ENCODE peak calls at places on chromosomes 7 and 10, in ten cellular contexts. H is stimulated activated CD8-positive, alpha-beta memory T cell treated with anti-CD3 and anti-CD28 coated beads, Interleukin-15, amount 100 ng/mL, for 24 hours; V is lung microvascular endothelial cell; L is small intestine; F is nucleus accumbens; S is stimulated activated naive CD4-positive, alpha-beta T cell; R is transverse colon; N is AG04450; I is DMS153; E is uterus. A is an unnamed sample.

GRCh38 chr10:93992400-93993030 is 1.2 kb upstream of the PLCE1 start:
- DNase-seq in H (no peak), V (no peak), L (no peak), F (no peak), S (no peak), R (no peak), N (no peak), I (no peak), E (no peak), A (no peak)

GRCh38 chr7:35906191-35906908 is 105.5 kb downstream of the SEPTIN7 start:
- DNase-seq in H (peak; percentile 7), V (peak; percentile 85), L (peak; percentile 74), F (no peak), S (peak; percentile 46), R (peak; percentile 57), N (peak; percentile 65), I (peak; percentile 64), E (peak; percentile 55), A (peak; percentile 58)

GRCh38 chr7:157375410-157375809 is 38.6 kb downstream of the DNAJB6 start:
- DNase-seq in H (no peak), V (no peak), L (no peak), F (no peak), S (no peak), R (no peak), N (no peak), I (no peak), E (no peak), A (no peak)

GRCh38 chr10:132242103-132242840 is 55.5 kb downstream of the DPYSL4 start:
- DNase-seq in H (no peak), V (no peak), L (no peak), F (no peak), S (no peak), R (no peak), N (no peak), I (no peak), E (no peak), A (no peak)

GRCh38 chr10:71789871-71790270 is 16.6 kb upstream of the VSIR start:
- DNase-seq in H (no peak), V (no peak), L (no peak), F (no peak), S (no peak), R (no peak), N (no peak), I (no peak), E (no peak), A (no peak)

GRCh38 chr7:157577061-157577460 is 240.3 kb downstream of the DNAJB6 start:
- DNase-seq in H (no peak), V (no peak), L (no peak), F (no peak), S (no peak), R (no peak), N (no peak), I (no peak), E (no peak), A (no peak)

GRCh38 chr10:128042131-128042610 is 84.1 kb downstream of the MKI67 start:
- DNase-seq in H (no peak), V (no peak), L (no peak), F (no peak), S (no peak), R (no peak), N (no peak), I (no peak), E (no peak), A (no peak)

GRCh38 chr7:157993406-157994105 is 594.1 kb downstream of the PTPRN2 start:
- DNase-seq in H (no peak), V (no peak), L (no peak), F (no peak), S (no peak), R (no peak), N (no peak), I (no peak), E (no peak), A (no peak)

GRCh38 chr7:81211617-81212016 is 292.8 kb upstream of the SEMA3C start:
- DNase-seq in H (no peak), V (peak; percentile 54), L (no peak), F (no peak), S (no peak), R (no peak), N (no peak), I (no peak), E (no peak), A (no peak)

GRCh38 chr7:2601907-2602735 is 29.7 kb upstream of the TTYH3 start:
- DNase-seq in H (no peak), V (no peak), L (no peak), F (no peak), S (no peak), R (no peak), N (no peak), I (peak; percentile 22), E (no peak), A (no peak)

GRCh38 chr7:122845286-122845685 is 41.0 kb downstream of the CADPS2 start:
- DNase-seq in H (no peak), V (no peak), L (no peak), F (no peak), S (no peak), R (no peak), N (no peak), I (no peak), E (no peak), A (no peak)

GRCh38 chr7:97595439-97595838 is 136.4 kb upstream of the TAC1 start:
- DNase-seq in H (no peak), V (no peak), L (no peak), F (no peak), S (no peak), R (no peak), N (no peak), I (no peak), E (no peak), A (no peak)

GRCh38 chr7:2708547-2709310 is 20.7 kb downstream of the AMZ1 start:
- DNase-seq in H (no peak), V (no peak), L (no peak), F (no peak), S (no peak), R (no peak), N (no peak), I (no peak), E (no peak), A (no peak)

GRCh38 chr7:137625197-137625596 is 221.6 kb downstream of the DGKI start:
- DNase-seq in H (no peak), V (peak; percentile 39), L (no peak), F (no peak), S (no peak), R (no peak), N (no peak), I (no peak), E (no peak), A (no peak)

GRCh38 chr10:99827906-99828305 is 45.5 kb downstream of the ABCC2 start:
- DNase-seq in H (no peak), V (no peak), L (no peak), F (no peak), S (no peak), R (no peak), N (no peak), I (no peak), E (no peak), A (no peak)

GRCh38 chr10:44024351-44025116 is 360.4 kb downstream of the CXCL12 start:
- DNase-seq in H (no peak), V (no peak), L (no peak), F (no peak), S (no peak), R (no peak), N (no peak), I (no peak), E (no peak), A (no peak)

GRCh38 chr10:118870467-118871243 is 115.9 kb upstream of the CACUL1 start:
- DNase-seq in H (no peak), V (peak; percentile 81), L (no peak), F (no peak), S (no peak), R (no peak), N (no peak), I (no peak), E (peak; percentile 65), A (no peak)

GRCh38 chr7:129906700-129907099 is 46.1 kb downstream of the UBE2H start:
- DNase-seq in H (no peak), V (peak; percentile 65), L (peak; percentile 97), F (no peak), S (peak; percentile 32), R (no peak), N (no peak), I (no peak), E (no peak), A (no peak)

GRCh38 chr7:95476072-95476845 is 9.5 kb upstream of the ASB4 start:
- DNase-seq in H (no peak), V (no peak), L (no peak), F (no peak), S (no peak), R (no peak), N (no peak), I (no peak), E (no peak), A (no peak)

GRCh38 chr10:52740913-52741675 is 31.5 kb downstream of the MBL2 start:
- DNase-seq in H (no peak), V (peak; percentile 36), L (peak; percentile 42), F (no peak), S (peak; percentile 0), R (peak; percentile 23), N (no peak), I (no peak), E (no peak), A (no peak)

GRCh38 chr10:43262902-43263466 is 3.9 kb downstream of the RASGEF1A start:
- DNase-seq in H (no peak), V (no peak), L (no peak), F (no peak), S (no peak), R (no peak), N (no peak), I (no peak), E (no peak), A (no peak)

GRCh38 chr10:27744478-27745379 is 890 bp downstream of the MKX start:
- DNase-seq in H (no peak), V (peak; percentile 30), L (peak; percentile 17), F (no peak), S (peak; percentile 18), R (peak; percentile 33), N (no peak), I (no peak), E (peak; percentile 46), A (no peak)

GRCh38 chr7:106216517-106217088 is 68.2 kb downstream of the NAMPT start:
- DNase-seq in H (no peak), V (peak; percentile 98), L (peak; percentile 5), F (no peak), S (no peak), R (peak; percentile 28), N (peak; percentile 82), I (peak; percentile 34), E (peak; percentile 63), A (no peak)

GRCh38 chr7:105934577-105935185 is 28.4 kb upstream of the CDHR3 start:
- DNase-seq in H (no peak), V (peak; percentile 34), L (peak; percentile 38), F (no peak), S (no peak), R (no peak), N (no peak), I (peak; percentile 89), E (no peak), A (no peak)

GRCh38 chr7:137343483-137343841 is at the start of gene PTN:
- DNase-seq in H (no peak), V (no peak), L (no peak), F (peak; percentile 6), S (no peak), R (peak; percentile 13), N (peak; percentile 43), I (peak; percentile 17), E (peak; percentile 63), A (no peak)

GRCh38 chr10:62759599-62760175 is 44.8 kb upstream of the ADO start:
- DNase-seq in H (no peak), V (no peak), L (no peak), F (no peak), S (no peak), R (no peak), N (no peak), I (no peak), E (no peak), A (no peak)

GRCh38 chr7:140526214-140526613 is 46.9 kb upstream of the MKRN1 start:
- DNase-seq in H (no peak), V (no peak), L (no peak), F (no peak), S (no peak), R (no peak), N (no peak), I (no peak), E (no peak), A (no peak)

GRCh38 chr7:45347804-45348203 is 190.2 kb downstream of the RAMP3 start:
- DNase-seq in H (no peak), V (no peak), L (no peak), F (no peak), S (no peak), R (no peak), N (no peak), I (no peak), E (no peak), A (no peak)